ENCODE peak calls at places on chromosomes 11 and 22, in ten cellular contexts. L, E, W, J, H, F, Y, U, R and Z are unnamed samples.
A peak's percentile ranks its signal among the peaks of the same experiment; 100 is the strongest.

GRCh38 chr22:45055936-45056335 is 46.1 kb upstream of the PHF21B start:
- DNase-seq in L (no peak), E (no peak), W (no peak), J (no peak), H (no peak), F (no peak), Y (no peak), U (no peak), R (no peak), Z (no peak)

GRCh38 chr11:58628446-58628845 is 6.0 kb downstream of the CNTF start:
- DNase-seq in L (no peak), E (no peak), W (no peak), J (no peak), H (no peak), F (no peak), Y (no peak), U (no peak), R (no peak), Z (no peak)

GRCh38 chr11:64620286-64620962 is 29.4 kb downstream of the SLC22A12 start:
- DNase-seq in L (no peak), E (no peak), W (no peak), J (no peak), H (peak; percentile 11), F (no peak), Y (peak; percentile 17), U (no peak), R (no peak), Z (no peak)

GRCh38 chr11:15911377-15912044 is 444.8 kb downstream of the SOX6 start:
- DNase-seq in L (peak; percentile 92), E (peak; percentile 11), W (no peak), J (no peak), H (peak; percentile 86), F (no peak), Y (no peak), U (no peak), R (no peak), Z (no peak)

GRCh38 chr11:9276571-9276970 is 11.4 kb upstream of the DENND5A start:
- DNase-seq in L (no peak), E (peak; percentile 44), W (no peak), J (no peak), H (peak; percentile 15), F (peak; percentile 17), Y (no peak), U (no peak), R (no peak), Z (no peak)

GRCh38 chr11:26839911-26840705 is 118.2 kb upstream of the SLC5A12 start:
- DNase-seq in L (no peak), E (no peak), W (no peak), J (no peak), H (no peak), F (no peak), Y (no peak), U (no peak), R (no peak), Z (no peak)

GRCh38 chr11:129143335-129143734 is 48.8 kb downstream of the ARHGAP32 start:
- DNase-seq in L (peak; percentile 100), E (no peak), W (peak; percentile 82), J (no peak), H (peak; percentile 98), F (peak; percentile 99), Y (peak; percentile 5), U (peak; percentile 89), R (peak; percentile 1), Z (peak; percentile 90)

GRCh38 chr11:78099671-78100070 is 20.0 kb upstream of the NDUFC2 start:
- DNase-seq in L (no peak), E (peak; percentile 74), W (no peak), J (no peak), H (no peak), F (no peak), Y (no peak), U (no peak), R (no peak), Z (no peak)

GRCh38 chr11:45722144-45722543 is 56.7 kb upstream of the CHST1 start:
- DNase-seq in L (no peak), E (no peak), W (no peak), J (no peak), H (no peak), F (no peak), Y (no peak), U (no peak), R (no peak), Z (no peak)

GRCh38 chr11:35747638-35748037 is 85.1 kb downstream of the TRIM44 start:
- DNase-seq in L (no peak), E (peak; percentile 97), W (no peak), J (no peak), H (no peak), F (no peak), Y (no peak), U (no peak), R (peak; percentile 9), Z (no peak)

GRCh38 chr11:93972790-93973189 is 48.4 kb upstream of the HEPHL1 start:
- DNase-seq in L (no peak), E (no peak), W (no peak), J (no peak), H (no peak), F (no peak), Y (no peak), U (no peak), R (no peak), Z (no peak)

GRCh38 chr11:119952441-119952840 is 185.5 kb downstream of the TRIM29 start:
- DNase-seq in L (no peak), E (no peak), W (no peak), J (no peak), H (no peak), F (no peak), Y (no peak), U (no peak), R (no peak), Z (no peak)

GRCh38 chr11:110376711-110377324 is 52.9 kb upstream of the FDX1 start:
- DNase-seq in L (peak; percentile 84), E (peak; percentile 93), W (peak; percentile 69), J (no peak), H (peak; percentile 90), F (peak; percentile 96), Y (peak; percentile 26), U (peak; percentile 58), R (peak; percentile 64), Z (peak; percentile 77)

GRCh38 chr11:69489031-69489745 is 7.7 kb downstream of the LINC01488 start:
- DNase-seq in L (no peak), E (no peak), W (no peak), J (no peak), H (no peak), F (no peak), Y (no peak), U (no peak), R (no peak), Z (no peak)

GRCh38 chr11:88535266-88535665 is 197.7 kb upstream of the CTSC start:
- DNase-seq in L (no peak), E (no peak), W (no peak), J (no peak), H (no peak), F (peak; percentile 33), Y (no peak), U (no peak), R (no peak), Z (no peak)

GRCh38 chr11:72553748-72554147 is 119.4 kb upstream of the CLPB start:
- DNase-seq in L (peak; percentile 22), E (no peak), W (no peak), J (no peak), H (peak; percentile 12), F (no peak), Y (no peak), U (no peak), R (no peak), Z (no peak)

GRCh38 chr22:37174964-37175363 is 13.1 kb downstream of the C1QTNF6 start:
- DNase-seq in L (no peak), E (no peak), W (no peak), J (no peak), H (no peak), F (no peak), Y (no peak), U (no peak), R (no peak), Z (no peak)

GRCh38 chr11:27373856-27374602 is 11.0 kb upstream of the CCDC34 start:
- DNase-seq in L (no peak), E (no peak), W (no peak), J (no peak), H (no peak), F (no peak), Y (no peak), U (no peak), R (no peak), Z (no peak)

GRCh38 chr22:44024288-44024908 is at the start of gene PARVB:
- DNase-seq in L (no peak), E (peak; percentile 15), W (peak; percentile 12), J (no peak), H (no peak), F (peak; percentile 19), Y (no peak), U (no peak), R (no peak), Z (no peak)